ENCODE peak calls at places on chromosomes 5 and 9, in eight cellular contexts. One of them, this sample, is unnamed.

GRCh38 chr5:34682926-34683623 is 26.9 kb downstream of the RAI14 start:
- DNase-seq in LoVo: peak
- DNase-seq in upper lobe of right lung: no peak
- DNase-seq in activated T-cell treated with anti-CD3 and anti-CD28 coated beads for 1 hour: no peak
- DNase-seq in DND-41: no peak
- DNase-seq in fibroblast of pulmonary artery: peak
- DNase-seq in left lobe of liver: no peak
- DNase-seq in NCI-H1436: no peak
- DNase-seq in this sample: no peak

GRCh38 chr5:96661841-96662724 is at the start of gene CAST:
- DNase-seq in left lobe of liver: peak
- DNase-seq in NCI-H1436: no peak
- DNase-seq in upper lobe of right lung: peak
- DNase-seq in activated T-cell treated with anti-CD3 and anti-CD28 coated beads for 1 hour: peak
- DNase-seq in fibroblast of pulmonary artery: peak
- DNase-seq in DND-41: peak
- DNase-seq in LoVo: peak
- DNase-seq in this sample: peak

GRCh38 chr9:128098017-128098935 is 29.3 kb downstream of the PTGES2 start:
- DNase-seq in activated T-cell treated with anti-CD3 and anti-CD28 coated beads for 1 hour: peak
- DNase-seq in upper lobe of right lung: peak
- DNase-seq in NCI-H1436: peak
- DNase-seq in left lobe of liver: peak
- DNase-seq in fibroblast of pulmonary artery: peak
- DNase-seq in LoVo: peak
- DNase-seq in DND-41: peak
- DNase-seq in this sample: no peak

GRCh38 chr9:1276474-1276873 is 226.3 kb downstream of the DMRT2 start:
- DNase-seq in fibroblast of pulmonary artery: no peak
- DNase-seq in DND-41: no peak
- DNase-seq in LoVo: no peak
- DNase-seq in left lobe of liver: no peak
- DNase-seq in NCI-H1436: no peak
- DNase-seq in upper lobe of right lung: no peak
- DNase-seq in activated T-cell treated with anti-CD3 and anti-CD28 coated beads for 1 hour: no peak
- DNase-seq in this sample: no peak

GRCh38 chr9:121298689-121299112 is 30.7 kb downstream of the GSN start:
- DNase-seq in fibroblast of pulmonary artery: peak
- DNase-seq in NCI-H1436: no peak
- DNase-seq in left lobe of liver: no peak
- DNase-seq in LoVo: no peak
- DNase-seq in activated T-cell treated with anti-CD3 and anti-CD28 coated beads for 1 hour: no peak
- DNase-seq in upper lobe of right lung: no peak
- DNase-seq in DND-41: no peak
- DNase-seq in this sample: no peak

GRCh38 chr9:34612788-34613390 is 992 bp upstream of the RPP25L start:
- DNase-seq in left lobe of liver: peak
- DNase-seq in DND-41: peak
- DNase-seq in LoVo: peak
- DNase-seq in fibroblast of pulmonary artery: peak
- DNase-seq in NCI-H1436: peak
- DNase-seq in upper lobe of right lung: peak
- DNase-seq in activated T-cell treated with anti-CD3 and anti-CD28 coated beads for 1 hour: peak
- DNase-seq in this sample: peak

GRCh38 chr9:121508415-121508814 is 8.8 kb upstream of the GGTA1 start:
- DNase-seq in LoVo: no peak
- DNase-seq in DND-41: no peak
- DNase-seq in NCI-H1436: no peak
- DNase-seq in fibroblast of pulmonary artery: no peak
- DNase-seq in activated T-cell treated with anti-CD3 and anti-CD28 coated beads for 1 hour: no peak
- DNase-seq in upper lobe of right lung: no peak
- DNase-seq in left lobe of liver: no peak
- DNase-seq in this sample: no peak

GRCh38 chr5:39226100-39226451 is 6.7 kb upstream of the FYB1 start:
- DNase-seq in DND-41: no peak
- DNase-seq in activated T-cell treated with anti-CD3 and anti-CD28 coated beads for 1 hour: no peak
- DNase-seq in fibroblast of pulmonary artery: no peak
- DNase-seq in upper lobe of right lung: no peak
- DNase-seq in NCI-H1436: no peak
- DNase-seq in left lobe of liver: no peak
- DNase-seq in LoVo: no peak
- DNase-seq in this sample: no peak

GRCh38 chr9:73050887-73051550 is 98.2 kb upstream of the ALDH1A1 start:
- DNase-seq in upper lobe of right lung: no peak
- DNase-seq in NCI-H1436: no peak
- DNase-seq in activated T-cell treated with anti-CD3 and anti-CD28 coated beads for 1 hour: no peak
- DNase-seq in DND-41: no peak
- DNase-seq in LoVo: peak
- DNase-seq in left lobe of liver: peak
- DNase-seq in fibroblast of pulmonary artery: no peak
- DNase-seq in this sample: no peak

GRCh38 chr9:137985637-137986071 is 108.1 kb downstream of the CACNA1B start:
- DNase-seq in LoVo: no peak
- DNase-seq in upper lobe of right lung: no peak
- DNase-seq in DND-41: no peak
- DNase-seq in fibroblast of pulmonary artery: no peak
- DNase-seq in NCI-H1436: no peak
- DNase-seq in activated T-cell treated with anti-CD3 and anti-CD28 coated beads for 1 hour: no peak
- DNase-seq in left lobe of liver: peak
- DNase-seq in this sample: no peak

GRCh38 chr9:120348951-120349429 is 231.0 kb downstream of the CDK5RAP2 start:
- DNase-seq in upper lobe of right lung: no peak
- DNase-seq in activated T-cell treated with anti-CD3 and anti-CD28 coated beads for 1 hour: no peak
- DNase-seq in LoVo: peak
- DNase-seq in NCI-H1436: peak
- DNase-seq in left lobe of liver: peak
- DNase-seq in fibroblast of pulmonary artery: peak
- DNase-seq in DND-41: peak
- DNase-seq in this sample: no peak

GRCh38 chr5:67058998-67059746 is 137.4 kb downstream of the CD180 start:
- DNase-seq in upper lobe of right lung: no peak
- DNase-seq in left lobe of liver: no peak
- DNase-seq in DND-41: no peak
- DNase-seq in fibroblast of pulmonary artery: no peak
- DNase-seq in LoVo: no peak
- DNase-seq in NCI-H1436: no peak
- DNase-seq in activated T-cell treated with anti-CD3 and anti-CD28 coated beads for 1 hour: no peak
- DNase-seq in this sample: no peak

GRCh38 chr9:134433101-134433500 is 106.8 kb downstream of the RXRA start:
- DNase-seq in DND-41: no peak
- DNase-seq in activated T-cell treated with anti-CD3 and anti-CD28 coated beads for 1 hour: no peak
- DNase-seq in upper lobe of right lung: no peak
- DNase-seq in NCI-H1436: no peak
- DNase-seq in LoVo: no peak
- DNase-seq in fibroblast of pulmonary artery: peak
- DNase-seq in left lobe of liver: peak
- DNase-seq in this sample: no peak

GRCh38 chr5:10353241-10354047 is at the start of gene MARCHF6:
- DNase-seq in fibroblast of pulmonary artery: peak
- DNase-seq in activated T-cell treated with anti-CD3 and anti-CD28 coated beads for 1 hour: peak
- DNase-seq in upper lobe of right lung: peak
- DNase-seq in LoVo: peak
- DNase-seq in DND-41: peak
- DNase-seq in left lobe of liver: peak
- DNase-seq in NCI-H1436: peak
- DNase-seq in this sample: peak

This sample was measured in naive B cell.